ENCODE peak calls at places on chromosomes 6 and 20, in nine cellular contexts. G is HepG2, U is endothelial cell of umbilical vein, T is SK-N-SH, D is hepatocyte, Q is astrocyte, N is PC-9, A is H9, I is PC-3. S is an unnamed sample. For H3K79me2, the result is how much of the 10 kb centered on the place peaks cover.

GRCh38 chr20:13659288-13659687 is 20.6 kb upstream of the TASP1 start:
- DNase-seq in G (no peak), U (no peak), T (no peak), D (no peak), Q (no peak), N (no peak), A (no peak), I (no peak), S (no peak)

GRCh38 chr6:148528292-148528691 is 185.7 kb downstream of the SASH1 start:
- DNase-seq in G (no peak), U (no peak), T (no peak), D (no peak), Q (no peak), N (no peak), A (no peak), I (peak), S (no peak)

GRCh38 chr6:2956930-2957329 is 14.4 kb downstream of the SERPINB6 start:
- DNase-seq in G (no peak), U (no peak), T (no peak), D (no peak), Q (no peak), N (no peak), A (no peak), I (no peak), S (no peak)

GRCh38 chr20:38751360-38751976 is 3.2 kb downstream of the ACTR5 start:
- DNase-seq in G (peak), U (peak), T (peak), D (peak), Q (peak), N (peak), A (no peak), I (peak), S (no peak)

GRCh38 chr6:108004861-108005260 is 46.9 kb upstream of the SEC63 start:
- DNase-seq in G (no peak), U (no peak), T (no peak), D (no peak), Q (no peak), N (no peak), A (no peak), I (no peak), S (no peak)

GRCh38 chr6:6315660-6316059 is 4.8 kb downstream of the F13A1 start:
- DNase-seq in G (peak), U (peak), T (peak), D (peak), Q (no peak), N (no peak), A (peak), I (peak), S (peak)

GRCh38 chr20:4100679-4101078 is 85.3 kb upstream of the RNF24 start:
- DNase-seq in G (no peak), U (no peak), T (no peak), D (no peak), Q (no peak), N (peak), A (no peak), I (peak), S (peak)

GRCh38 chr6:66558189-66558588 is 851.2 kb upstream of the EYS start:
- DNase-seq in G (peak), U (no peak), T (no peak), D (no peak), Q (no peak), N (no peak), A (peak), I (peak), S (no peak)

GRCh38 chr6:124022641-124023040 is 219.0 kb downstream of the NKAIN2 start:
- DNase-seq in G (no peak), U (no peak), T (no peak), D (no peak), Q (no peak), N (no peak), A (no peak), I (no peak), S (no peak)

GRCh38 chr6:44594471-44594870 is 207.0 kb downstream of the CDC5L start:
- DNase-seq in G (no peak), U (no peak), T (no peak), D (no peak), Q (no peak), N (no peak), A (peak), I (no peak), S (no peak)
- H2AFZ ChIP-seq in G (no peak), U (no peak), T (no peak), D (no peak), Q (no peak), N (no peak), A (no peak), I (no peak), S (no peak)

DNA sequence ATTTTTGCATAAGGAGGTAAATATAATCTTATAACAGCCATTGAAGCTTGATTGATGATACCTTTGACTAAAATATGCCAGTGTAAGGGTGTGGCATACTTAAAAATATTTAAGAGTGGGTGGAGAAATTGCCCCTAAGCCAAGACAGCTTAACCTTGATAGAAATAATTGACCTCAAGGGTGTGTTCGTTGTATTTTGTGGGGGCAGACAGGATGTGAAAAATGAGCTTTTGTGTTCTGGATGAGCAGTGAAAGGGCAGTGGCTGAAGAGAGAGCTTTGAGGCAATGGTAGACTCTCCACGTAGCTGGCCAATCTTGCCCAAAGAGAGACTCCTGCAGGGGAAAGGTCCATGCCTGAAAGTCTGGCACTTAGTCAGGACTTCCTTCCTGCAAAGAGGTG is 15.7 kb upstream of the CD109 start:
- DNase-seq in G (no peak), U (no peak), T (no peak), D (no peak), Q (no peak), N (peak), A (no peak), I (peak), S (peak)
- TF ChIP-seq CTCF in G (no peak), U (no peak), T (no peak), D (no peak), Q (no peak), N (no peak), A (no peak), I (no peak), S (no peak)

DNA sequence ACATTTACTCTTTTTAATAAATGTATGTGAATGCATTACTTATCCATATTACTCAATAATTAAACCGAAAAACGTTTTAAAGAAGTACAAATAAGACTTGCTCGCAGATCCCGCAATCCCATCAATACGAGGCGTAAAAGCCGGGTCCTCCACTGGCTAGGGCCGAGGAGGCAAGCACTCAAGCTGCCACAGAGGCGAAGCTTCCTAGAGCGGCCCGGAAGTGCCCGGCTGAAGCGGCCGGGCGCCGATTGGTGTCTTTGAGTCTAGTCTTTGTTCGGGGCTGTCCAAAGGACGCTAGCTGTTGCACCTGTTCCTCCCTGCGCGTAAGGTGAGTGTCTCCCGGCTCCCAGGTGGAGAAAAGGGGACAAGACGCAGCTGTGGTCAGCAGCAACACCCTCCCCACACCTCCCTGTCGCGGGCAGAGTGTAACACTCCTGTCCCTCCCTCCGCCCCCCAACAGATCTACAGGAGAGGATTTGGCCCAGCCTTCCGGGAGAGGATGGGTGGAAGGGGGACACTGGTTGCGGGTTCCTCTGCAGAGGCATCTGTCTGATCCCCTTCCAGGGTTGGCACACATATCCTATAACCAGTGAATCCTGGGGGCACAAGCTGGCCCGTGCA is at the start of gene ZSCAN16:
- DNase-seq in G (peak), U (peak), T (peak), D (peak), Q (peak), N (peak), A (peak), I (peak), S (peak)
- H3K79me2 ChIP-seq in G (under half), U (under half), T (half or more), D (under half), Q (half or more), N (under half), A (under half), I (under half), S (under half)

GRCh38 chr6:106087548-106088325 is 1.6 kb downstream of the PRDM1 start:
- DNase-seq in G (no peak), U (peak), T (no peak), D (no peak), Q (peak), N (peak), A (no peak), I (peak), S (peak)
- H2AFZ ChIP-seq in G (no peak), U (peak), T (peak), D (no peak), Q (peak), N (peak), A (peak), I (peak), S (peak)

GRCh38 chr20:22437354-22437753 is 147.0 kb downstream of the FOXA2 start:
- DNase-seq in G (no peak), U (no peak), T (no peak), D (no peak), Q (no peak), N (no peak), A (no peak), I (peak), S (no peak)

GRCh38 chr20:22438346-22438745 is 146.0 kb downstream of the FOXA2 start:
- DNase-seq in G (no peak), U (no peak), T (no peak), D (no peak), Q (no peak), N (no peak), A (no peak), I (no peak), S (no peak)

GRCh38 chr20:22442318-22442717 is 142.1 kb downstream of the FOXA2 start:
- DNase-seq in G (no peak), U (no peak), T (no peak), D (no peak), Q (no peak), N (no peak), A (no peak), I (no peak), S (no peak)

GRCh38 chr20:22438926-22439325 is 145.4 kb downstream of the FOXA2 start:
- DNase-seq in G (peak), U (no peak), T (peak), D (no peak), Q (no peak), N (no peak), A (no peak), I (peak), S (no peak)
- TF ChIP-seq CTCF in G (peak), U (no peak), T (peak), D (peak), Q (no peak), N (peak), A (peak), I (peak), S (peak)

DNA sequence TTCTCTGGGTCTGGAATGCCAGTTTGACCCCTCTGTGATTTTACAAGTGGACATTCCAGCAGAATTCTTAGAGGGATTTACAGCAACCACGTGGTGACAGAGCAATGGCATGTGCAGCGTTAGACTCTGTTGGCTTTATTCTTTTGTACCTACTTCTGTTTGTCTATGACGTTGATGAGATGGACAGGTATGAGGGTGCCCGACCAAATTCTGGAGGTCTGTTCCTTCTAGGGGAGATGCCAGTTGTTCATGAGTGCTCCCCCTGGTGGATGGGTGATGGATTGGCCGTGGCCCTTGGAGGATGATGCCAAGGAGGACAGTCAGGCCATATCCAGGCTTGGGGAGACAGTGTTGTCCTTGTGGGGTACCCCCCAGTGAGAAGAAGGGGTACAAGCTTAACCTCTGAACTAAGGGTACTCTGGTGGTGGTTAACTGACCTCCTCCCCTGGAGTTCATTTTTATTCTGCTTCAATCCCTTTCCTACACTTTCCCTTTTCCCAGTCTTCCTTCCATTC is 198.6 kb downstream of the DTNBP1 start:
- DNase-seq in G (peak), U (peak), T (no peak), D (no peak), Q (no peak), N (no peak), A (peak), I (peak), S (no peak)
- H3K79me2 ChIP-seq in G (under half), U (under half), T (under half), D (under half), Q (half or more), N (under half), A (half or more), I (under half), S (half or more)

GRCh38 chr6:27544612-27545260 is 71.8 kb upstream of the ZNF184 start:
- DNase-seq in G (no peak), U (no peak), T (no peak), D (no peak), Q (no peak), N (no peak), A (no peak), I (no peak), S (no peak)

GRCh38 chr6:27547157-27548075 is 74.5 kb upstream of the ZNF184 start:
- DNase-seq in G (peak), U (peak), T (peak), D (peak), Q (peak), N (peak), A (peak), I (peak), S (peak)

GRCh38 chr6:27546522-27546921 is 73.6 kb upstream of the ZNF184 start:
- DNase-seq in G (no peak), U (no peak), T (no peak), D (no peak), Q (no peak), N (no peak), A (no peak), I (no peak), S (no peak)

GRCh38 chr6:27542485-27542884 is 69.6 kb upstream of the ZNF184 start:
- DNase-seq in G (no peak), U (no peak), T (no peak), D (no peak), Q (no peak), N (no peak), A (no peak), I (peak), S (no peak)

DNA sequence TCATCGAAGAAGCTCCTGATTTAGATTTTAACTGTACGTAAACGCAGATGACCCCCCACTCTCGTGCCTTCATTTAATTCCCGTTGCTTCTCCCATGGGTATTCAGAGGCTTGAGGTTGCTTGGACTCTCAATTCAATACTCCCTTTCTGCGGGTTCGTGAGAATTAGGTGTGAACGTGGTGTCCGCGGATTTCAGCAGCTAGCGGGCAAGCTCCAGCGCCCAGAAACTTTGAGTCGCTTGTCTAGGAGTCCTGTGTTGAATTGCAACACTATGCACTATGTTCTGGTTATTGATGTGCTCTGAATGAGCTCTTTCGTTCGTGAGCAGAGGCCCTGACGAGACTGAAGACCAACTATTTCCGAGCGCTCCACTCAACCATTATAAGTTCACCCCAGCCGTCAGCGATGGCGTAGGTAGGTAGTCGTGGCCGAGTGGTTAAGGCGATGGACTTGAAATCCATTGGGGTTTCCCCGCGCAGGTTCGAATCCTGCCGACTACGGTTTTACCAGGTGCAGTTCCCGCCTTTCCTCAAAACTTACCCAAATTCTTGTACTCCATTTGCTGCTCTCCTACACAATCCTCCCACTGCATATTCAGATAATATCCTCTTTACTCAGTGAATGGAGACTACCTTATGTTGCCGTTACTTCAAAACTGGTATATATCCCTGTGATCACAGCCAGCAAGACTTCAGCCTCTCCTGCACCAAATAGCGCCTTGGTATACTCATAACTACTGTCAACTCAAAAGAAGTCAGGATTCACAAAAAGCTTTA is 72.6 kb upstream of the ZNF184 start:
- DNase-seq in G (peak), U (peak), T (no peak), D (peak), Q (peak), N (peak), A (peak), I (no peak), S (peak)
- H2AFZ ChIP-seq in G (peak), U (peak), T (peak), D (peak), Q (peak), N (peak), A (peak), I (no peak), S (peak)

DNA sequence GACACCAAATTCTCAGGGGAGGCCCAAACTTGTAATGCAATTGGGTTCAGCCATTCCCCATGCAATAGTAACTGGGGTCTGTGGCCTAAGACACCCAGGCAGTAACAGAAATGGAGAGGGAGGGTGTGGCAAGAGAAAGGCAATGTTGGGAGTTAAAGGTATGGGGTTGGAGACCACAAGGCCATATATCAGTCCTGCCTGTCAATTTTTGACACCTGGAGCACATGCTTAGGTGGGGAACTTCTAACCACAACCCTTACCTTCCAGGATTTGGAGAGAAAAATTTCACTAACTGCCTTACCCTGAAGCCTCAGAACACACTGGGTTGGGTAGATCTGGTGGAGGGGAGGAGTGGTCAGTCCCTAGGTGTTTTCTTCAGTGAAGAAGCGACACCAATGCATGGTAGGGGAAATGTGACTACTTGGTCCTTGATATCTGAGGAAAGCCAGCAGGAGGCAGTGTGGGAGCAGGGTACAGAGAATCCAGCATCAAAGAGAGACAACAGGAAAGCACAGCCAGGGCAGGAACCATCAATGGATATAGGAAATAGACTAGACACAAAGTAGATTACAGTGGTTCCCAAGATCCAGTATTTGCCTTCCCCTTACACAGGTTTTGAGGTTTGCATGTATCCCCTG is 6.8 kb upstream of the USP49 start:
- DNase-seq in G (no peak), U (no peak), T (no peak), D (no peak), Q (no peak), N (no peak), A (peak), I (peak), S (no peak)
- TF ChIP-seq CTCF in G (peak), U (peak), T (peak), D (no peak), Q (no peak), N (peak), A (peak), I (peak), S (peak)

S was measured in mammary epithelial cell.